ENCODE peak calls at places on chromosomes 16 and 17, in four cellular contexts. One of them, this sample, is unnamed.
A peak's percentile ranks its signal among the peaks of the same experiment; 100 is the strongest.

GRCh38 chr16:5032748-5033167 is 977 bp downstream of the NAGPA start:
- DNase-seq in endothelial cell of umbilical vein: peak; percentile 18
- DNase-seq in GM12878: no peak
- DNase-seq in K562: no peak
- DNase-seq in this sample: no peak

GRCh38 chr16:35298460-35299243 is 1839.2 kb downstream of the TP53TG3F start:
- DNase-seq in K562: no peak
- DNase-seq in GM12878: no peak
- DNase-seq in endothelial cell of umbilical vein: no peak
- DNase-seq in this sample: no peak

GRCh38 chr17:17890773-17891759 is 54.3 kb upstream of the SREBF1 start:
- DNase-seq in K562: peak; percentile 72
- DNase-seq in endothelial cell of umbilical vein: peak; percentile 66
- DNase-seq in GM12878: no peak
- DNase-seq in this sample: peak; percentile 72

GRCh38 chr17:77458202-77459017 is 317.6 kb downstream of the SEC14L1 start:
- DNase-seq in GM12878: no peak
- DNase-seq in endothelial cell of umbilical vein: no peak
- DNase-seq in K562: no peak
- DNase-seq in this sample: no peak

GRCh38 chr17:79053251-79053925 is 21.2 kb upstream of the ENGASE start:
- DNase-seq in endothelial cell of umbilical vein: no peak
- DNase-seq in GM12878: no peak
- DNase-seq in K562: no peak
- DNase-seq in this sample: peak; percentile 31

GRCh38 chr17:82859431-82860403 is 19.9 kb upstream of the ZNF750 start:
- DNase-seq in endothelial cell of umbilical vein: peak; percentile 91
- DNase-seq in K562: peak; percentile 74
- DNase-seq in GM12878: peak; percentile 63
- DNase-seq in this sample: peak; percentile 70

GRCh38 chr16:19583665-19584300 is 28.3 kb downstream of the VPS35L start:
- DNase-seq in GM12878: no peak
- DNase-seq in endothelial cell of umbilical vein: peak; percentile 60
- DNase-seq in K562: peak; percentile 51
- DNase-seq in this sample: peak; percentile 55

GRCh38 chr16:30570621-30571443 is 682 bp downstream of the ZNF688 start:
- DNase-seq in GM12878: no peak
- DNase-seq in K562: peak; percentile 42
- DNase-seq in endothelial cell of umbilical vein: peak; percentile 42
- DNase-seq in this sample: peak; percentile 28

GRCh38 chr16:72120026-72120425 is 26.4 kb downstream of the DHX38 start:
- DNase-seq in K562: no peak
- DNase-seq in endothelial cell of umbilical vein: no peak
- DNase-seq in GM12878: no peak
- DNase-seq in this sample: no peak

GRCh38 chr17:44782349-44782850 is 23.6 kb downstream of the ADAM11 start:
- DNase-seq in GM12878: no peak
- DNase-seq in endothelial cell of umbilical vein: no peak
- DNase-seq in K562: no peak
- DNase-seq in this sample: no peak

GRCh38 chr17:40915199-40915661 is 22.2 kb downstream of the KRT23 start:
- DNase-seq in GM12878: peak; percentile 13
- DNase-seq in K562: no peak
- DNase-seq in endothelial cell of umbilical vein: peak; percentile 3
- DNase-seq in this sample: peak; percentile 98

GRCh38 chr17:40912506-40913220 is 24.8 kb downstream of the KRT23 start:
- DNase-seq in K562: no peak
- DNase-seq in GM12878: no peak
- DNase-seq in endothelial cell of umbilical vein: peak; percentile 34
- DNase-seq in this sample: no peak

GRCh38 chr17:40914456-40914855 is 23.0 kb downstream of the KRT23 start:
- DNase-seq in GM12878: no peak
- DNase-seq in K562: no peak
- DNase-seq in endothelial cell of umbilical vein: no peak
- DNase-seq in this sample: no peak

GRCh38 chr17:40916366-40916765 is 21.1 kb downstream of the KRT23 start:
- DNase-seq in K562: no peak
- DNase-seq in GM12878: no peak
- DNase-seq in endothelial cell of umbilical vein: no peak
- DNase-seq in this sample: no peak

DNA sequence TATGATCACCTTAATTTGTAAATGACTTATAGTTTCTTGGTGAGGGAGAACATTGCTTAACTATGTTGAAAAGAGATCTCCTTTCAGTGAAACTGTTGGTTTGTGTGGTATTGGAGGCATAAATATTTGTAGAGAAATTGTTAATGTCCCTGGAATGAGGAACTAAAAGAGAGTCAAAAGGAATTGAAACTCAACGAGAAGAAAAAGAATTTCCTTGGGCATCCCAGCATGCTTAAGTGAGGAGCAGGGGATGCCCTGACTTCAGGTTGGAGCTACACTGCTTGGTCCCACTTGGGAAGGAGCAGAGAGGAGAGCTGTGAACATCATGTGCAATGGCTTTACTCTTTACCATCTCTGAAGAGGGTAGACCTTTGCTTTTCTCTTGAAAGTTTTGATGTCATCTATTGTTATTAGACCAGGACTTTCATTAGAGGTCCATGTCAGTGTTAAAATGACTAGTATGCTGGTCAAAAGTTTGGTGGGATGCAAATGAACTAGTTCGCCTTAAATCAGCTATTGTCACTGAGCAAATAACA is 21.7 kb downstream of the KRT23 start:
- DNase-seq in GM12878: peak; percentile 26
- DNase-seq in endothelial cell of umbilical vein: no peak
- DNase-seq in K562: no peak
- DNase-seq in this sample: peak; percentile 77
- TF ChIP-seq FOS in GM12878: no peak
- TF ChIP-seq FOS in endothelial cell of umbilical vein: no peak
- TF ChIP-seq FOS in K562: no peak
- TF ChIP-seq FOS in this sample: no peak

GRCh38 chr16:21169249-21169981 is 10.9 kb downstream of the LDAF1 start:
- DNase-seq in K562: peak; percentile 44
- DNase-seq in GM12878: no peak
- DNase-seq in endothelial cell of umbilical vein: no peak
- DNase-seq in this sample: peak; percentile 71
- TF ChIP-seq FOS in K562: no peak
- TF ChIP-seq FOS in GM12878: no peak
- TF ChIP-seq FOS in endothelial cell of umbilical vein: no peak
- TF ChIP-seq FOS in this sample: peak; percentile 42

DNA sequence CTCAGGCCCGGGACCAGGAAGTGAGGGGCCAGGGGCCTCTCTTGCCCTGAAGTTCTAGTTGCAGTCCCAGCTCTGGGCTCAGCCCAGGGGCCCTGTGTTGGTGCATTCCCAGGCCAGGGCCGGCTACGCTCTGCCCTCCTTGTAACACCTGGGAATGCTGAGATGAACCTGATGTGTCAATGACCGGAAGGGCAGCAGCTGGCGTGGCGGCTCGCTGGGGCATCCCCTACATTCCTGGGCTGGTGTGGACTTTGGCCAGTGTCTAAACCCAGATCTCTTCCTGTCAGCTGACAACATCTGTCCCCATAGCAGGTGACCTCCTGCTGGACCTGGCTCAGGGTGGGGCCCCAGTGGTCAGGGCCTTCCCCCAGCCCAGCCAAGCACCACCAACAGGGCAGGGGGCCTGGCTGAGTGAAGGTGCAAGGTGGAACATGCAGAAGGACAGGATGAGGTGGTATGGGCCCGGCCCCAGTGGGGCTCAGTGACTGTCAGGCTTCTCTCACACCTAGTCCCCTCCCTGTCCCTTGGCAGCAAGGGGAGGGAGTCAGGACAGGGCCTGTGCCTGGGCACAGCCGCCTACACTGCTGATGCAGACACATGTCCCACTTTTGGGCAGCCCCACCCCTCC is 15.9 kb downstream of the FAM83G start:
- DNase-seq in GM12878: no peak
- DNase-seq in endothelial cell of umbilical vein: no peak
- DNase-seq in K562: no peak
- DNase-seq in this sample: no peak
- TF ChIP-seq FOS in GM12878: no peak
- TF ChIP-seq FOS in endothelial cell of umbilical vein: no peak
- TF ChIP-seq FOS in K562: no peak
- TF ChIP-seq FOS in this sample: no peak

GRCh38 chr16:83826146-83826913 is 18.6 kb downstream of the HSBP1 start:
- DNase-seq in GM12878: no peak
- DNase-seq in K562: peak; percentile 89
- DNase-seq in endothelial cell of umbilical vein: peak; percentile 65
- DNase-seq in this sample: peak; percentile 78
- TF ChIP-seq FOS in GM12878: no peak
- TF ChIP-seq FOS in K562: no peak
- TF ChIP-seq FOS in endothelial cell of umbilical vein: no peak
- TF ChIP-seq FOS in this sample: no peak

DNA sequence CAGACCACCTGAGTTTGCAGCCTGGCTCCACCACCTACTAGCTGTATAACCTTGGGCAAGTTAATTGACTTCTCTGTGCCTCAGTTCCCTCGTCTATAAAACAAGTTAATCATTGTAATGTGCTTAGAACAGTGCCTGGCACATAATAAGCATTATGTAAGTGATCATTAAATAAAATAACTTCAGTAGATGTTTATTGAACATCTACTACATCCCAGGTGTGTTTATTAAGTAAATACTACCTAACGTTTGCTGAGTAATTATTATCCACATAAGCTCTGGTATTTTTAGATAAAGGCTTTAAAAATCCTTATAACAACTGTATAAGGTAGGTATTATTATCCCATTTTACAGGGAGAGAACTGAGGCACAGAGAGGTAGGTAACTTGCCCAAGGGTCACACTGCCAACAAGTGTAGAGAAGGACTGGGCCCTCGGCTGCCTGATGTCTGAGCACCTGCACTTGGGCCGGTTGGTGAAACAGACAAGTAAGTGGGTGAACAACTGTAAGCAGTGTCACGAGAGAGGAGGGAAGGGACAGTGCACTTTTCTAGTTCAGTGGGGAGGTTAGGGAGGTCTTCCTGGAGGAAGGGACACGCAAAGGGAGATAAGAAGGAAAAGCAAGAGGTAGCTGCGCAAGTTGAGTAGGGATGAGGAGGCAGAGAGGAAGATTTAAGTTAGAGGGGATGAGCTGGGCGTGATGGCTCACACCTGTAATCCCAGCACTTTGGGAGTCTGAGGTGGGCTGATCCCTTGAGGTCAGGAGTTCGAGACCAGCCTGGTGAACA is 4.6 kb downstream of the TNS4 start:
- DNase-seq in GM12878: no peak
- DNase-seq in endothelial cell of umbilical vein: no peak
- DNase-seq in K562: no peak
- DNase-seq in this sample: no peak
- TF ChIP-seq FOS in GM12878: no peak
- TF ChIP-seq FOS in endothelial cell of umbilical vein: no peak
- TF ChIP-seq FOS in K562: no peak
- TF ChIP-seq FOS in this sample: no peak

GRCh38 chr17:40247926-40248495 is 28.9 kb downstream of the WIPF2 start:
- DNase-seq in endothelial cell of umbilical vein: no peak
- DNase-seq in K562: no peak
- DNase-seq in GM12878: no peak
- DNase-seq in this sample: no peak

GRCh38 chr17:40244255-40244654 is 25.2 kb downstream of the WIPF2 start:
- DNase-seq in GM12878: no peak
- DNase-seq in K562: no peak
- DNase-seq in endothelial cell of umbilical vein: no peak
- DNase-seq in this sample: no peak

GRCh38 chr17:40243756-40244155 is 24.7 kb downstream of the WIPF2 start:
- DNase-seq in endothelial cell of umbilical vein: no peak
- DNase-seq in GM12878: no peak
- DNase-seq in K562: no peak
- DNase-seq in this sample: no peak

GRCh38 chr17:40241435-40241834 is 22.3 kb downstream of the WIPF2 start:
- DNase-seq in K562: no peak
- DNase-seq in GM12878: no peak
- DNase-seq in endothelial cell of umbilical vein: no peak
- DNase-seq in this sample: no peak

GRCh38 chr17:40242774-40243173 is 23.7 kb downstream of the WIPF2 start:
- DNase-seq in K562: no peak
- DNase-seq in endothelial cell of umbilical vein: no peak
- DNase-seq in GM12878: no peak
- DNase-seq in this sample: no peak
- TF ChIP-seq FOS in K562: no peak
- TF ChIP-seq FOS in endothelial cell of umbilical vein: no peak
- TF ChIP-seq FOS in GM12878: no peak
- TF ChIP-seq FOS in this sample: no peak

GRCh38 chr16:81499576-81500380 is 55.2 kb downstream of the CMIP start:
- DNase-seq in GM12878: no peak
- DNase-seq in K562: no peak
- DNase-seq in endothelial cell of umbilical vein: no peak
- DNase-seq in this sample: no peak
- TF ChIP-seq FOS in GM12878: no peak
- TF ChIP-seq FOS in K562: no peak
- TF ChIP-seq FOS in endothelial cell of umbilical vein: no peak
- TF ChIP-seq FOS in this sample: no peak

GRCh38 chr17:3894927-3895343 is 2.1 kb upstream of the CAMKK1 start:
- DNase-seq in K562: no peak
- DNase-seq in endothelial cell of umbilical vein: peak; percentile 60
- DNase-seq in GM12878: no peak
- DNase-seq in this sample: peak; percentile 47
- TF ChIP-seq FOS in K562: no peak
- TF ChIP-seq FOS in endothelial cell of umbilical vein: no peak
- TF ChIP-seq FOS in GM12878: no peak
- TF ChIP-seq FOS in this sample: no peak

This sample was measured in IMR-90.